ENCODE peak calls at places on chromosome 6, in eight cellular contexts. One of them, this sample, is unnamed.

GRCh38 chr6:149220882-149221773 is 96.4 kb upstream of the TAB2 start:
- DNase-seq in neural progenitor cell: no peak
- DNase-seq in sigmoid colon: no peak
- DNase-seq in WERI-Rb-1: no peak
- DNase-seq in LNCaP clone FGC: no peak
- DNase-seq in T follicular helper cell: no peak
- DNase-seq in body of pancreas: no peak
- DNase-seq in D341Med: no peak
- DNase-seq in this sample: no peak

GRCh38 chr6:111250743-111251406 is 163.6 kb downstream of the SLC16A10 start:
- DNase-seq in LNCaP clone FGC: peak
- DNase-seq in D341Med: no peak
- DNase-seq in T follicular helper cell: no peak
- DNase-seq in neural progenitor cell: no peak
- DNase-seq in body of pancreas: no peak
- DNase-seq in WERI-Rb-1: no peak
- DNase-seq in sigmoid colon: no peak
- DNase-seq in this sample: no peak

GRCh38 chr6:79599725-79600259 is 31.3 kb upstream of the SH3BGRL2 start:
- DNase-seq in body of pancreas: no peak
- DNase-seq in T follicular helper cell: no peak
- DNase-seq in sigmoid colon: no peak
- DNase-seq in WERI-Rb-1: no peak
- DNase-seq in D341Med: no peak
- DNase-seq in LNCaP clone FGC: no peak
- DNase-seq in neural progenitor cell: no peak
- DNase-seq in this sample: no peak

GRCh38 chr6:6806793-6807518 is 218.4 kb downstream of the LY86 start:
- DNase-seq in LNCaP clone FGC: no peak
- DNase-seq in WERI-Rb-1: no peak
- DNase-seq in sigmoid colon: peak
- DNase-seq in neural progenitor cell: no peak
- DNase-seq in T follicular helper cell: no peak
- DNase-seq in body of pancreas: no peak
- DNase-seq in D341Med: no peak
- DNase-seq in this sample: no peak

GRCh38 chr6:3277251-3277650 is 18.5 kb downstream of the PSMG4 start:
- DNase-seq in body of pancreas: no peak
- DNase-seq in LNCaP clone FGC: no peak
- DNase-seq in WERI-Rb-1: no peak
- DNase-seq in neural progenitor cell: no peak
- DNase-seq in sigmoid colon: peak
- DNase-seq in T follicular helper cell: no peak
- DNase-seq in D341Med: no peak
- DNase-seq in this sample: no peak

GRCh38 chr6:122014961-122015360 is 384.5 kb upstream of the HSF2 start:
- DNase-seq in neural progenitor cell: no peak
- DNase-seq in LNCaP clone FGC: no peak
- DNase-seq in T follicular helper cell: no peak
- DNase-seq in sigmoid colon: no peak
- DNase-seq in WERI-Rb-1: no peak
- DNase-seq in body of pancreas: no peak
- DNase-seq in D341Med: no peak
- DNase-seq in this sample: no peak

GRCh38 chr6:76697585-76697984 is 625.1 kb upstream of the IMPG1 start:
- DNase-seq in LNCaP clone FGC: no peak
- DNase-seq in sigmoid colon: no peak
- DNase-seq in body of pancreas: no peak
- DNase-seq in neural progenitor cell: peak
- DNase-seq in WERI-Rb-1: peak
- DNase-seq in D341Med: no peak
- DNase-seq in T follicular helper cell: no peak
- DNase-seq in this sample: no peak

GRCh38 chr6:83978997-83979396 is 54.6 kb upstream of the MRAP2 start:
- DNase-seq in sigmoid colon: no peak
- DNase-seq in neural progenitor cell: no peak
- DNase-seq in WERI-Rb-1: no peak
- DNase-seq in T follicular helper cell: no peak
- DNase-seq in D341Med: no peak
- DNase-seq in LNCaP clone FGC: no peak
- DNase-seq in body of pancreas: no peak
- DNase-seq in this sample: no peak

GRCh38 chr6:160895562-160895961 is 96.0 kb upstream of the MAP3K4 start:
- DNase-seq in body of pancreas: no peak
- DNase-seq in T follicular helper cell: no peak
- DNase-seq in WERI-Rb-1: no peak
- DNase-seq in LNCaP clone FGC: no peak
- DNase-seq in sigmoid colon: no peak
- DNase-seq in D341Med: no peak
- DNase-seq in neural progenitor cell: no peak
- DNase-seq in this sample: no peak